ENCODE peak calls at places on chromosomes 13 and 19, in six cellular contexts. One of them, this sample, is unnamed.
A peak's percentile ranks its signal among the peaks of the same experiment; 100 is the strongest.

GRCh38 chr13:113397606-113398425 is 33.9 kb upstream of the GRTP1 start:
- DNase-seq in stomach: no peak
- DNase-seq in HCT116: no peak
- DNase-seq in HepG2: no peak
- DNase-seq in GM23338: no peak
- DNase-seq in breast epithelium: no peak
- DNase-seq in this sample: peak; percentile 45

GRCh38 chr19:2051771-2052704 is 994 bp upstream of the MKNK2 start:
- DNase-seq in GM23338: no peak
- DNase-seq in HepG2: no peak
- DNase-seq in HCT116: no peak
- DNase-seq in stomach: peak; percentile 77
- DNase-seq in breast epithelium: no peak
- DNase-seq in this sample: peak; percentile 92

GRCh38 chr13:44068737-44069136 is 189.0 kb downstream of the LACC1 start:
- DNase-seq in breast epithelium: no peak
- DNase-seq in HCT116: peak; percentile 13
- DNase-seq in GM23338: peak; percentile 41
- DNase-seq in HepG2: no peak
- DNase-seq in stomach: no peak
- DNase-seq in this sample: no peak

GRCh38 chr19:37905936-37906867 is at the start of gene WDR87:
- DNase-seq in stomach: peak; percentile 48
- DNase-seq in breast epithelium: peak; percentile 54
- DNase-seq in HepG2: peak; percentile 51
- DNase-seq in GM23338: peak; percentile 94
- DNase-seq in HCT116: no peak
- DNase-seq in this sample: no peak

GRCh38 chr13:104841110-104841509 is 1694.4 kb downstream of the EFNB2 start:
- DNase-seq in GM23338: no peak
- DNase-seq in HepG2: no peak
- DNase-seq in HCT116: no peak
- DNase-seq in stomach: no peak
- DNase-seq in breast epithelium: no peak
- DNase-seq in this sample: no peak

GRCh38 chr13:37453246-37453645 is 145.3 kb downstream of the POSTN start:
- DNase-seq in GM23338: no peak
- DNase-seq in breast epithelium: no peak
- DNase-seq in HepG2: no peak
- DNase-seq in stomach: no peak
- DNase-seq in HCT116: no peak
- DNase-seq in this sample: no peak

GRCh38 chr19:43777163-43777700 is 3.5 kb downstream of the KCNN4 start:
- DNase-seq in HepG2: no peak
- DNase-seq in HCT116: no peak
- DNase-seq in breast epithelium: no peak
- DNase-seq in GM23338: no peak
- DNase-seq in stomach: no peak
- DNase-seq in this sample: no peak

GRCh38 chr13:95540848-95541247 is 11.7 kb upstream of the CLDN10 start:
- DNase-seq in HepG2: no peak
- DNase-seq in HCT116: no peak
- DNase-seq in GM23338: peak; percentile 4
- DNase-seq in stomach: no peak
- DNase-seq in breast epithelium: no peak
- DNase-seq in this sample: no peak

GRCh38 chr19:34335914-34336313 is 29.1 kb upstream of the GPI start:
- DNase-seq in HepG2: peak; percentile 57
- DNase-seq in HCT116: no peak
- DNase-seq in stomach: no peak
- DNase-seq in GM23338: no peak
- DNase-seq in breast epithelium: no peak
- DNase-seq in this sample: no peak

GRCh38 chr13:32472194-32472621 is 44.3 kb upstream of the N4BP2L1 start:
- DNase-seq in HepG2: no peak
- DNase-seq in HCT116: no peak
- DNase-seq in GM23338: no peak
- DNase-seq in stomach: no peak
- DNase-seq in breast epithelium: no peak
- DNase-seq in this sample: no peak

GRCh38 chr13:23470706-23471610 is 37.5 kb upstream of the SACS start:
- DNase-seq in stomach: no peak
- DNase-seq in HCT116: no peak
- DNase-seq in breast epithelium: no peak
- DNase-seq in GM23338: no peak
- DNase-seq in HepG2: peak; percentile 39
- DNase-seq in this sample: no peak

GRCh38 chr19:45812297-45812696 is 2.8 kb downstream of the RSPH6A start:
- DNase-seq in GM23338: no peak
- DNase-seq in breast epithelium: no peak
- DNase-seq in stomach: no peak
- DNase-seq in HepG2: no peak
- DNase-seq in HCT116: no peak
- DNase-seq in this sample: no peak

GRCh38 chr19:4414800-4415251 is 12.4 kb downstream of the CHAF1A start:
- DNase-seq in stomach: no peak
- DNase-seq in HCT116: no peak
- DNase-seq in GM23338: no peak
- DNase-seq in HepG2: no peak
- DNase-seq in breast epithelium: no peak
- DNase-seq in this sample: no peak

GRCh38 chr13:92355213-92355612 is 871.4 kb upstream of the GPC6 start:
- DNase-seq in breast epithelium: no peak
- DNase-seq in HepG2: peak; percentile 10
- DNase-seq in GM23338: peak; percentile 66
- DNase-seq in HCT116: no peak
- DNase-seq in stomach: no peak
- DNase-seq in this sample: no peak

GRCh38 chr19:632228-633067 is 889 bp downstream of the POLRMT start:
- DNase-seq in GM23338: peak; percentile 72
- DNase-seq in stomach: no peak
- DNase-seq in HepG2: peak; percentile 67
- DNase-seq in breast epithelium: no peak
- DNase-seq in HCT116: no peak
- DNase-seq in this sample: no peak

DNA sequence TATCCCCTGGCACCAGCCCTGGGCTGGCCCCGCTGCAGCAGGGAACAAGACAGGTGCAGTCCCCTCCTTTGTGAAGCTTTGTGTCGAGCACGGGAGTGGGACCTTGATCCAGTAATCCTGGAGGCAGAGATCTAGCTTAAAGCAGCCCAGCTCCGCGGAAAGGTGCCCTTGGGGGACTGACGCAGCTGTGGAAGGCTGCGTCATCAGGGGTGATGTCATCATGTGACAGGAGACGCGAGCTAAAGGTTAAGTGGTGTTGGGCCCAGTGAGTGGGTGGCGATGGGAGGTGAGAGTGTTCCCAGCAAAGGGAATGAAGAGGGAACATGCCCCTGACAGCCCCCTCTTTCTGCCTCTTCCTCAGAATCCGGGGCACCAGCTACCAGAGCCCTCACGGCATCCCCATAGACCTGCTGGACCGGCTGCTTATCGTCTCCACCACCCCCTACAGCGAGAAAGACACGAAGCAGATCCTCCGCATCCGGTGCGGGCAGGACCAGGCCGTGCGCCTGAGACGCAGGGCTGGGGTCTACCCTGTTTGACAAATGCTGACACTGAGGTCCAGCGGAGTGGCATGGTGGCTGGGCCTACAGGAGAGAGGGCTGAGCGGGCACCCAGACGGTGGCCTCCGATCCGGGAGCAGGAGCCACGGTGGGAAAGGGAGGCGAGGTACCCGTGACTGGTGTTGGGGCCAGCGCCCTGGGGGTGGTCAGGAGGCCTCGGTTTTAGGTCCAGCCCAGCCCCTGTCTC is 2.6 kb downstream of the LHB start:
- DNase-seq in breast epithelium: no peak
- DNase-seq in GM23338: no peak
- DNase-seq in HCT116: no peak
- DNase-seq in HepG2: no peak
- DNase-seq in stomach: no peak
- DNase-seq in this sample: no peak
- TF ChIP-seq POLR2AphosphoS5 in breast epithelium: no peak
- TF ChIP-seq POLR2AphosphoS5 in GM23338: no peak
- TF ChIP-seq POLR2AphosphoS5 in HCT116: no peak
- TF ChIP-seq POLR2AphosphoS5 in HepG2: no peak
- TF ChIP-seq POLR2AphosphoS5 in stomach: no peak
- TF ChIP-seq POLR2AphosphoS5 in this sample: no peak

DNA sequence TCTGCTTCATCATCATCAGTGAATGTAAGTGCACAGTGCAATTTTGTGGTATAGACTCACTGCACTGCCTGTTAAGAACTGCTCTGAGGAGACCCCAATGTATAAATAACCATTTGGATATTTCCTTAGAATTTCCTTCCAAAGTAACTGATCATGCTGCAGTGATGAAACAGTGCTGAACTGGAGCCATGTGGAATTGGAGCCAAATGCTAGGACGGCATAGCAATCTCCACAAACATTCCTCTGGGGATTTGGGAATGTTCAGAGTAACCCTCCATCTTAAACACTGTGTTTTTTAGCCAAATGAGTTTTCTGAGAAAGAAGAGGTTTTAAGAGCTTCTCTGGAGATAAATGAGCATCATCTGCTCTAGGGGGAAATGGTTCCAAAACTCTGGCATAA is 98.2 kb downstream of the OLFM4 start:
- DNase-seq in breast epithelium: no peak
- DNase-seq in stomach: no peak
- DNase-seq in GM23338: no peak
- DNase-seq in HepG2: no peak
- DNase-seq in HCT116: no peak
- DNase-seq in this sample: peak; percentile 80
- TF ChIP-seq POLR2AphosphoS5 in breast epithelium: no peak
- TF ChIP-seq POLR2AphosphoS5 in stomach: no peak
- TF ChIP-seq POLR2AphosphoS5 in GM23338: no peak
- TF ChIP-seq POLR2AphosphoS5 in HepG2: no peak
- TF ChIP-seq POLR2AphosphoS5 in HCT116: no peak
- TF ChIP-seq POLR2AphosphoS5 in this sample: no peak

GRCh38 chr19:6056801-6057650 is 53.3 kb downstream of the RFX2 start:
- DNase-seq in HepG2: peak; percentile 77
- DNase-seq in breast epithelium: peak; percentile 78
- DNase-seq in GM23338: peak; percentile 68
- DNase-seq in HCT116: no peak
- DNase-seq in stomach: peak; percentile 47
- DNase-seq in this sample: peak; percentile 94
- TF ChIP-seq POLR2AphosphoS5 in HepG2: no peak
- TF ChIP-seq POLR2AphosphoS5 in breast epithelium: peak; percentile 92
- TF ChIP-seq POLR2AphosphoS5 in GM23338: no peak
- TF ChIP-seq POLR2AphosphoS5 in HCT116: no peak
- TF ChIP-seq POLR2AphosphoS5 in stomach: peak; percentile 56
- TF ChIP-seq POLR2AphosphoS5 in this sample: peak; percentile 79

GRCh38 chr19:49487277-49488045 is at the start of gene RPL13A:
- DNase-seq in HepG2: peak; percentile 98
- DNase-seq in stomach: peak; percentile 100
- DNase-seq in breast epithelium: peak; percentile 100
- DNase-seq in HCT116: peak; percentile 99
- DNase-seq in GM23338: peak; percentile 99
- DNase-seq in this sample: peak; percentile 100
- TF ChIP-seq POLR2AphosphoS5 in HepG2: peak; percentile 99
- TF ChIP-seq POLR2AphosphoS5 in stomach: peak; percentile 99
- TF ChIP-seq POLR2AphosphoS5 in breast epithelium: peak; percentile 100
- TF ChIP-seq POLR2AphosphoS5 in HCT116: peak; percentile 99
- TF ChIP-seq POLR2AphosphoS5 in GM23338: peak; percentile 100
- TF ChIP-seq POLR2AphosphoS5 in this sample: peak; percentile 100

GRCh38 chr19:12723643-12724426 is at the start of gene TNPO2:
- DNase-seq in stomach: peak; percentile 60
- DNase-seq in GM23338: peak; percentile 94
- DNase-seq in HepG2: peak; percentile 71
- DNase-seq in breast epithelium: no peak
- DNase-seq in HCT116: peak; percentile 24
- DNase-seq in this sample: peak; percentile 77
- TF ChIP-seq POLR2AphosphoS5 in stomach: no peak
- TF ChIP-seq POLR2AphosphoS5 in GM23338: peak; percentile 87
- TF ChIP-seq POLR2AphosphoS5 in HepG2: peak; percentile 72
- TF ChIP-seq POLR2AphosphoS5 in breast epithelium: no peak
- TF ChIP-seq POLR2AphosphoS5 in HCT116: no peak
- TF ChIP-seq POLR2AphosphoS5 in this sample: peak; percentile 9

This sample was measured in sigmoid colon.